ENCODE peak calls at places on chromosomes 7 and 10, in five cellular contexts. O is psoas muscle, U is neural progenitor cell, R is NCI-H146, T is A549. A is an unnamed sample.

GRCh38 chr7:7978860-7979259 is 10.3 kb downstream of the GLCCI1 start:
- DNase-seq in T (no peak), R (no peak), O (no peak), U (no peak), A (no peak)

GRCh38 chr7:42902361-42902760 is 9.5 kb downstream of the C7orf25 start:
- DNase-seq in R (no peak), T (no peak), O (no peak), U (no peak), A (no peak)

GRCh38 chr10:124160176-124160575 is 66.8 kb upstream of the CHST15 start:
- DNase-seq in O (no peak), T (no peak), U (no peak), R (no peak), A (no peak)

GRCh38 chr7:42478717-42479116 is 241.7 kb upstream of the GLI3 start:
- DNase-seq in O (no peak), T (no peak), R (no peak), U (no peak), A (no peak)

GRCh38 chr10:75051308-75051707 is 60.1 kb upstream of the SAMD8 start:
- DNase-seq in U (no peak), R (no peak), O (no peak), T (no peak), A (no peak)

GRCh38 chr7:22430457-22430856 is 69.5 kb downstream of the STEAP1B start:
- DNase-seq in O (no peak), U (no peak), T (no peak), R (no peak), A (peak; percentile 42)

GRCh38 chr7:138776156-138776833 is 21.5 kb upstream of the TMEM213 start:
- DNase-seq in R (peak; percentile 75), O (no peak), U (no peak), T (no peak), A (no peak)

GRCh38 chr7:156560075-156560474 is 80.5 kb upstream of the RNF32 start:
- DNase-seq in O (no peak), R (peak; percentile 6), T (peak; percentile 38), U (peak; percentile 36), A (no peak)

GRCh38 chr7:128434413-128435310 is 21.0 kb upstream of the HILPDA start:
- DNase-seq in R (no peak), O (no peak), T (peak; percentile 24), U (no peak), A (no peak)

GRCh38 chr10:24278519-24278889 is 69.6 kb downstream of the KIAA1217 start:
- DNase-seq in T (no peak), R (no peak), U (no peak), O (no peak), A (no peak)

GRCh38 chr7:139660317-139661042 is 117.3 kb downstream of the HIPK2 start:
- DNase-seq in U (peak; percentile 33), R (peak; percentile 72), O (no peak), T (no peak), A (no peak)

GRCh38 chr10:14405076-14406065 is 74.6 kb upstream of the FRMD4A start:
- DNase-seq in O (no peak), U (no peak), T (no peak), R (peak; percentile 55), A (peak; percentile 90)

GRCh38 chr10:103729851-103730250 is 125.5 kb downstream of the SH3PXD2A start:
- DNase-seq in U (no peak), O (no peak), R (no peak), T (no peak), A (no peak)

GRCh38 chr10:116298586-116298985 is 25.6 kb upstream of the GFRA1 start:
- DNase-seq in O (no peak), R (no peak), U (no peak), T (no peak), A (no peak)

GRCh38 chr7:1156782-1157535 is 3.0 kb downstream of the ZFAND2A start:
- DNase-seq in O (no peak), R (no peak), T (peak; percentile 71), U (no peak), A (no peak)

GRCh38 chr10:94123253-94123995 is 129.7 kb downstream of the PLCE1 start:
- DNase-seq in R (no peak), T (peak; percentile 70), O (no peak), U (peak; percentile 48), A (peak; percentile 49)

GRCh38 chr10:112456533-112456932 is 9.5 kb downstream of the VTI1A start:
- DNase-seq in R (no peak), U (no peak), O (no peak), T (no peak), A (no peak)

GRCh38 chr7:70131807-70132565 is 533.7 kb downstream of the AUTS2 start:
- DNase-seq in R (peak; percentile 31), U (no peak), O (no peak), T (no peak), A (no peak)

GRCh38 chr7:117673367-117673766 is 193.5 kb downstream of the CFTR start:
- DNase-seq in R (no peak), T (no peak), O (no peak), U (peak; percentile 82), A (no peak)

GRCh38 chr10:123462760-123463159 is 203.4 kb upstream of the GPR26 start:
- DNase-seq in U (no peak), T (no peak), R (no peak), O (no peak), A (no peak)

GRCh38 chr7:3346082-3346481 is 45.0 kb downstream of the SDK1 start:
- DNase-seq in R (no peak), O (no peak), T (no peak), U (no peak), A (no peak)

A was measured in AG09309.